ENCODE peak calls at places on chromosome 1, in five cellular contexts. F is mesenteric fat pad; L is stimulated activated naive B cell treated with anti-CD40 and anti-IgM and Interleukin-4, amounts not matched to agents 10 μg/mL and 1 μg/mL and 100 μg/mL, for 72 hours; B is NCI-H1092 treated with DMSO at 0.1 percent for 48 hours; W is KBM-7. H is an unnamed sample.

GRCh38 chr1:76867342-76868130 is at the start of gene ST6GALNAC5:
- DNase-seq in F (no peak), L (no peak), B (peak; percentile 27), W (no peak), H (peak; percentile 42)

GRCh38 chr1:78275456-78275855 is 215.3 kb upstream of the PTGFR start:
- DNase-seq in F (no peak), L (no peak), B (no peak), W (no peak), H (no peak)

GRCh38 chr1:152479792-152480595 is 30.6 kb upstream of the LCE5A start:
- DNase-seq in F (no peak), L (peak; percentile 11), B (no peak), W (peak; percentile 45), H (peak; percentile 45)

GRCh38 chr1:40058097-40058452 is 17.5 kb downstream of the CAP1 start:
- DNase-seq in F (no peak), L (no peak), B (no peak), W (no peak), H (no peak)

GRCh38 chr1:227315500-227316346 is 2.6 kb downstream of the CDC42BPA start:
- DNase-seq in F (no peak), L (no peak), B (peak; percentile 25), W (peak; percentile 43), H (peak; percentile 70)

GRCh38 chr1:35708179-35708891 is 10.3 kb downstream of the C1orf216 start:
- DNase-seq in F (no peak), L (no peak), B (peak; percentile 95), W (no peak), H (peak; percentile 35)

GRCh38 chr1:36712151-36712550 is 229.4 kb upstream of the CSF3R start:
- DNase-seq in F (peak; percentile 43), L (no peak), B (no peak), W (no peak), H (no peak)

GRCh38 chr1:47229031-47229831 is 2.8 kb downstream of the TAL1 start:
- DNase-seq in F (no peak), L (no peak), B (no peak), W (peak; percentile 65), H (no peak)

GRCh38 chr1:239184581-239185244 is 201.7 kb upstream of the CHRM3 start:
- DNase-seq in F (no peak), L (no peak), B (no peak), W (no peak), H (no peak)

H was measured in HuH-7.